ENCODE peak calls at places on chromosomes 5 and 9, in four cellular contexts. B is fibroblast of pulmonary artery, X is GM12864, J is lower leg skin. A is an unnamed sample.

GRCh38 chr9:114177423-114178064 is 22.2 kb downstream of the COL27A1 start:
- DNase-seq in X (no peak), J (no peak), B (peak; percentile 63), A (peak; percentile 70)

GRCh38 chr5:154465169-154465568 is 12.9 kb downstream of the HAND1 start:
- DNase-seq in X (no peak), B (peak; percentile 89), J (no peak), A (peak; percentile 88)

GRCh38 chr5:29016067-29016466 is 1977.7 kb upstream of the CDH9 start:
- DNase-seq in B (no peak), X (no peak), J (no peak), A (no peak)

GRCh38 chr9:110748251-110748893 is 79.8 kb downstream of the MUSK start:
- DNase-seq in J (no peak), B (no peak), X (no peak), A (no peak)

GRCh38 chr5:177546262-177546741 is 8.1 kb downstream of the FAM193B start:
- DNase-seq in X (no peak), B (peak; percentile 99), J (peak; percentile 89), A (peak; percentile 100)

GRCh38 chr9:29311221-29311620 is 1737.9 kb upstream of the C9orf72 start:
- DNase-seq in X (no peak), J (no peak), B (no peak), A (no peak)

GRCh38 chr9:35114113-35114847 is 1.4 kb downstream of the ATOSB start:
- DNase-seq in J (peak; percentile 97), B (peak; percentile 96), X (peak; percentile 54), A (peak; percentile 93)

GRCh38 chr9:99878651-99879050 is 27.8 kb upstream of the STX17 start:
- DNase-seq in B (no peak), X (no peak), J (no peak), A (no peak)

GRCh38 chr5:39379683-39380082 is 15.4 kb upstream of the C9 start:
- DNase-seq in X (no peak), J (no peak), B (no peak), A (no peak)

GRCh38 chr5:137619191-137619870 is 116.6 kb downstream of the KLHL3 start:
- DNase-seq in J (peak; percentile 87), B (peak; percentile 94), X (no peak), A (peak; percentile 89)

GRCh38 chr5:151156732-151157402 is 712 bp downstream of the ANXA6 start:
- DNase-seq in J (no peak), X (no peak), B (no peak), A (peak; percentile 15)

GRCh38 chr5:149151717-149152116 is 10.4 kb downstream of the ABLIM3 start:
- DNase-seq in X (no peak), J (no peak), B (peak; percentile 54), A (peak; percentile 56)
- TF ChIP-seq CTCF in X (peak; percentile 23), J (no peak), B (peak; percentile 45), A (peak; percentile 36)

GRCh38 chr9:95879591-95879990 is 4.1 kb downstream of the ERCC6L2 start:
- DNase-seq in B (no peak), X (no peak), J (no peak), A (no peak)

GRCh38 chr9:95877984-95878383 is 2.5 kb downstream of the ERCC6L2 start:
- DNase-seq in J (no peak), X (no peak), B (no peak), A (no peak)

GRCh38 chr9:95876138-95876444 is 600 bp downstream of the ERCC6L2 start:
- DNase-seq in X (no peak), J (no peak), B (no peak), A (no peak)

GRCh38 chr9:95876595-95876994 is 1.1 kb downstream of the ERCC6L2 start:
- DNase-seq in J (no peak), X (no peak), B (no peak), A (peak; percentile 17)

DNA sequence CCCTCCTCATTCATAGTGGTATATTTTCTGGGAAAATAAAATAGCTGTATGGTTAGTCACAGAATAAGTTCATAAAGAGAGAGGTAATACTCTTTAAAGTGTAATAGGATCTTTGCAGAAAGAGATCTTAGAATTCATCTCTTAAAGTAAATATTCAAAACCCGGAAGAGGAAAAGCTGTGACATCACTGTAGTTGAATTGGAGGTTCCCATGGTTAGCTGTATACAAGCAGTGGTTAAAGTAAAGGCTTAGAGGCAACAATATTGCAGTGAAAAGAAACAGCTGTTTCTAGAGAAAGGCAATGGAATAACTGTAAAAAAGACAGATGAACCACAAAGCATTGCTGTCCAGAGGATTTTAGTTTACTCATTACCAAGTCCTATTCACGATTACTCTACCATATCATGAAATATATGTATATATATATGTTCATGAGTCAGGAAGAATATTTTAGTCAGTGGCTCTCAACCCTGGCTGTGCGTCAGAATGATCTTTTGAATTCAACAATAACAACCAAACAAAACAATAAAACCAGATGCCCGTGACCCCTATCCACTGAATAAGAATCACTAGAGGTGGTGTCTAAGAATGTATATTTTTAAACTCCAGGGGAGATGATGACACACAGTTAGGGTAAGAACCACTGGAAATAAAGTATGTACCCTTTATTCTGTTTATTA is 4.7 kb downstream of the ERCC6L2 start:
- DNase-seq in X (no peak), J (no peak), B (peak; percentile 74), A (peak; percentile 27)
- TF ChIP-seq CTCF in X (no peak), J (no peak), B (no peak), A (no peak)

GRCh38 chr5:82599692-82600091 is 321.5 kb upstream of the RPS23 start:
- DNase-seq in B (peak; percentile 22), J (no peak), X (no peak), A (no peak)

GRCh38 chr5:82594097-82594496 is 315.9 kb upstream of the RPS23 start:
- DNase-seq in B (peak; percentile 48), X (no peak), J (no peak), A (no peak)

GRCh38 chr5:82599030-82599429 is 320.9 kb upstream of the RPS23 start:
- DNase-seq in J (no peak), B (no peak), X (no peak), A (no peak)

GRCh38 chr5:82595083-82595482 is 316.9 kb upstream of the RPS23 start:
- DNase-seq in B (no peak), X (no peak), J (no peak), A (no peak)

GRCh38 chr5:82597437-82597836 is 319.3 kb upstream of the RPS23 start:
- DNase-seq in B (no peak), X (no peak), J (no peak), A (no peak)
- TF ChIP-seq CTCF in B (peak; percentile 11), X (peak; percentile 44), J (no peak), A (peak; percentile 28)

GRCh38 chr5:142550471-142550870 is 135.4 kb downstream of the FGF1 start:
- DNase-seq in X (no peak), J (no peak), B (no peak), A (no peak)

GRCh38 chr5:142547445-142548374 is 138.2 kb downstream of the FGF1 start:
- DNase-seq in X (no peak), J (no peak), B (no peak), A (no peak)

GRCh38 chr5:142551242-142552067 is 134.4 kb downstream of the FGF1 start:
- DNase-seq in X (no peak), J (no peak), B (peak; percentile 39), A (peak; percentile 40)

GRCh38 chr5:142548739-142549275 is 137.1 kb downstream of the FGF1 start:
- DNase-seq in J (no peak), X (no peak), B (peak; percentile 98), A (peak; percentile 97)

GRCh38 chr5:142549834-142550233 is 136.1 kb downstream of the FGF1 start:
- DNase-seq in J (no peak), X (no peak), B (no peak), A (no peak)
- TF ChIP-seq CTCF in J (no peak), X (no peak), B (no peak), A (no peak)

GRCh38 chr9:109421034-109421700 is 76.9 kb downstream of the PTPN3 start:
- DNase-seq in J (no peak), X (no peak), B (no peak), A (no peak)

GRCh38 chr9:109424618-109425017 is 73.5 kb downstream of the PTPN3 start:
- DNase-seq in B (no peak), J (no peak), X (no peak), A (no peak)

GRCh38 chr9:109422641-109423040 is 75.5 kb downstream of the PTPN3 start:
- DNase-seq in X (peak; percentile 82), B (no peak), J (no peak), A (no peak)

GRCh38 chr9:109426621-109427402 is 71.3 kb downstream of the PTPN3 start:
- DNase-seq in B (no peak), X (no peak), J (peak; percentile 43), A (no peak)

DNA sequence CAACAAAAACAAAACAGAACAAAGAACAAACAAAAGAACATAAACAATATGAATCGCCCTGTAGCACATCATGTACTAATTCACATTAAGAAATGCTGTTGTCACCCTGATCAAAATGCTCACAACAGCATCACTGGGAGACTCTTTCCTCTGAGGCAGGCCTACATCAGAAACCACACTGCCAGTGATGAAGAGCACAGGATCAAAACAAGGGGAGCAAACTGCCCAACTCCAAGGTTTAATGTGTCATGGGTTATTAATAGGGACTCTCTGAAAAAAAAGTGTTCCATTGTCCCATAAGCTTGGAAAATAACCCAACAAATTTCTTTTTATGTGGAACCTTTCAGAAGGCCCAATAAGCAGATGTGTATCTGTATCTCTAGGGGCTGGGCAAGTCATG is 74.2 kb downstream of the PTPN3 start:
- DNase-seq in B (no peak), X (no peak), J (no peak), A (no peak)
- TF ChIP-seq CTCF in B (no peak), X (no peak), J (no peak), A (no peak)

DNA sequence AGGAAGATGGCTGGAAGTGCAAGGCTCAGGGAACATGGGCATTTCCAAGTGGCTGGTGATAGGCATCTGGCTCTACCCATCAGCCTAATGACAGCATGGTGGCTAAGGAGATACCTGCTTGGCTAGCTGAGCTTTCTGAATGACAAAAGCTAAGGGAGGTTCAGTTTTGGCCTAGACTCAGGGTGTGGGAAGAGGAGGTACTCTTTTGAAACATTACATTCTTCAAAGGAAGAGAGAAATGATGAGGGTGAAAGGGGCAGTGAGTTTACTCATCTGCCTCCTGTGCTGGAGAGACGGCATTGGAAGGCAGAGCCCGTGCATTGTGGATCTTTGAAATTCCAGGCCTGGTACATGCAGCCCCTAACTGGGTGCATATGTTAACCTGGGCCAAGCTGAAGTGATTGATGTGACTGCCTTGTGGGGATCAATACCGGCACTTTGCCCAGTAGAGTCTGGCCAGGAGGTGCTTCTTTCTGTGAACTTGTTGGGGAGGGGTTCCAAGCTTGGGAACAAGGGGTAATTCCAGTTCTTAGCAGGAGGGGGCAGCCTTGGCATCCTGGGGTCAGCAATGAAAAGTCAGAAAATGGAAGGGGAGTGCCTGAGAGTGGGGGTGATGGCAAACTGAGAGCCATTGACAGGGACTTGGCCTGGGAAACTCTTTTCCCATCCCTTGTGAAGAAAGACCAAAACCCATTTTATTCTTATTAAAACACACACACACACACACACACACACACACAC is 108.6 kb downstream of the ACER2 start:
- DNase-seq in X (no peak), J (no peak), B (peak; percentile 10), A (no peak)
- TF ChIP-seq CTCF in X (peak; percentile 66), J (no peak), B (peak; percentile 47), A (peak; percentile 43)

GRCh38 chr9:122205176-122205575 is 23.6 kb downstream of the LHX6 start:
- DNase-seq in J (no peak), X (no peak), B (no peak), A (no peak)

GRCh38 chr9:122204491-122204890 is 24.3 kb downstream of the LHX6 start:
- DNase-seq in B (no peak), J (no peak), X (no peak), A (no peak)

GRCh38 chr9:122201641-122202040 is 27.1 kb downstream of the LHX6 start:
- DNase-seq in J (no peak), B (no peak), X (no peak), A (peak; percentile 50)

GRCh38 chr9:122202099-122202498 is 26.7 kb downstream of the LHX6 start:
- DNase-seq in B (no peak), J (no peak), X (no peak), A (no peak)

GRCh38 chr9:122203995-122204394 is 24.8 kb downstream of the LHX6 start:
- DNase-seq in B (no peak), X (no peak), J (no peak), A (no peak)
- TF ChIP-seq CTCF in B (no peak), X (no peak), J (no peak), A (no peak)

A was measured in fibroblast of mammary gland.